ENCODE peak calls at places on chromosome 16, in eight cellular contexts. J, B, W, C, U, O, Q and F are unnamed samples.
A peak's percentile ranks its signal among the peaks of the same experiment; 100 is the strongest.

GRCh38 chr16:11149011-11149616 is 106.9 kb downstream of the SOCS1 start:
- DNase-seq in J (no peak), W (no peak), O (no peak), B (peak; percentile 27), C (no peak), U (no peak), Q (no peak), F (no peak)

GRCh38 chr16:78768723-78769122 is 669.3 kb downstream of the WWOX start:
- DNase-seq in W (no peak), Q (no peak), J (no peak), U (no peak), C (no peak), O (no peak), B (no peak), F (no peak)

GRCh38 chr16:12573730-12574383 is 229.8 kb downstream of the CPPED1 start:
- DNase-seq in B (peak; percentile 78), C (no peak), U (peak; percentile 41), Q (peak; percentile 3), J (peak; percentile 54), O (peak; percentile 10), W (peak; percentile 45), F (peak; percentile 44)

GRCh38 chr16:75794426-75794825 is 68.1 kb upstream of the CPHXL start:
- DNase-seq in O (no peak), C (no peak), J (no peak), B (no peak), Q (no peak), W (no peak), U (no peak), F (no peak)

GRCh38 chr16:14527411-14528044 is 102.5 kb downstream of the PARN start:
- DNase-seq in U (no peak), Q (no peak), O (no peak), B (no peak), J (no peak), W (no peak), C (no peak), F (no peak)

GRCh38 chr16:31331141-31331764 is 23.7 kb upstream of the ITGAX start:
- DNase-seq in U (no peak), O (no peak), B (peak; percentile 84), C (no peak), Q (peak; percentile 17), W (no peak), J (no peak), F (peak; percentile 3)

GRCh38 chr16:31351937-31352315 is 3.0 kb upstream of the ITGAX start:
- DNase-seq in C (no peak), Q (no peak), U (no peak), B (peak; percentile 87), W (no peak), J (no peak), O (no peak), F (no peak)

GRCh38 chr16:11743308-11744074 is 834 bp upstream of the TXNDC11 start:
- DNase-seq in Q (no peak), O (peak; percentile 15), J (no peak), C (peak; percentile 13), W (no peak), U (no peak), B (peak; percentile 84), F (peak; percentile 14)

GRCh38 chr16:88365244-88365865 is 17.4 kb upstream of the ZNF469 start:
- DNase-seq in W (no peak), U (no peak), Q (no peak), C (no peak), J (no peak), O (no peak), B (peak; percentile 37), F (no peak)

GRCh38 chr16:66107661-66108060 is 258.8 kb upstream of the CDH5 start:
- DNase-seq in Q (no peak), C (no peak), W (no peak), J (peak; percentile 55), O (no peak), B (no peak), U (no peak), F (no peak)

GRCh38 chr16:48158296-48158695 is 2.5 kb upstream of the ABCC12 start:
- DNase-seq in O (no peak), U (no peak), Q (no peak), C (no peak), W (no peak), B (no peak), J (peak; percentile 74), F (no peak)

GRCh38 chr16:19979638-19980037 is 94.1 kb downstream of the GPR139 start:
- DNase-seq in C (no peak), O (no peak), U (no peak), W (no peak), Q (no peak), B (no peak), J (no peak), F (no peak)

GRCh38 chr16:50213939-50214519 is 52.3 kb upstream of the ADCY7 start:
- DNase-seq in U (no peak), W (peak; percentile 1), C (peak; percentile 1), J (no peak), B (no peak), Q (no peak), O (no peak), F (no peak)

GRCh38 chr16:57062329-57062728 is 30.1 kb upstream of the CPNE2 start:
- DNase-seq in B (no peak), J (no peak), C (no peak), U (no peak), W (no peak), O (peak; percentile 5), Q (no peak), F (no peak)

GRCh38 chr16:72723781-72724180 is 324.1 kb downstream of the ZFHX3 start:
- DNase-seq in J (peak; percentile 57), C (no peak), W (no peak), Q (no peak), B (no peak), U (no peak), O (no peak), F (no peak)

GRCh38 chr16:28873543-28874201 is 4.6 kb upstream of the ATP2A1 start:
- DNase-seq in U (peak; percentile 42), Q (peak; percentile 46), C (no peak), W (no peak), B (peak; percentile 85), J (no peak), O (no peak), F (peak; percentile 64)

GRCh38 chr16:85395913-85396878 is 216.9 kb upstream of the GSE1 start:
- DNase-seq in B (peak; percentile 74), U (no peak), O (no peak), Q (no peak), J (peak; percentile 76), W (no peak), C (no peak), F (no peak)

GRCh38 chr16:4653981-4654380 is 29.4 kb downstream of the MGRN1 start:
- DNase-seq in W (no peak), C (no peak), Q (no peak), J (no peak), U (no peak), O (no peak), B (no peak), F (no peak)